ENCODE peak calls at places on chromosomes 11 and 22, in nine cellular contexts. E, F, L, M, P, G, U, C and N are unnamed samples.

GRCh38 chr11:15406952-15407351 is 292.2 kb downstream of the INSC start:
- DNase-seq in E (no peak), F (no peak), L (no peak), M (no peak), P (no peak), G (no peak), U (no peak), C (no peak), N (no peak)

GRCh38 chr11:97332271-97332670 is 942.5 kb downstream of the JRKL start:
- DNase-seq in E (no peak), F (no peak), L (no peak), M (no peak), P (no peak), G (no peak), U (no peak), C (no peak), N (no peak)

GRCh38 chr22:49233507-49234100 is 594.1 kb downstream of the BRD1 start:
- DNase-seq in E (no peak), F (no peak), L (no peak), M (no peak), P (no peak), G (no peak), U (no peak), C (no peak), N (no peak)

GRCh38 chr11:47924184-47924671 is 56.1 kb upstream of the PTPRJ start:
- DNase-seq in E (peak; percentile 86), F (peak; percentile 88), L (no peak), M (peak; percentile 35), P (peak; percentile 59), G (no peak), U (peak; percentile 21), C (no peak), N (peak; percentile 61)

GRCh38 chr11:108733479-108734116 is 68.7 kb downstream of the DDX10 start:
- DNase-seq in E (peak; percentile 62), F (no peak), L (no peak), M (peak; percentile 59), P (peak; percentile 33), G (peak; percentile 47), U (peak; percentile 16), C (no peak), N (no peak)

GRCh38 chr11:134125507-134125906 is 56.6 kb downstream of the JAM3 start:
- DNase-seq in E (peak; percentile 35), F (no peak), L (no peak), M (peak; percentile 29), P (no peak), G (peak; percentile 18), U (no peak), C (no peak), N (no peak)

GRCh38 chr11:119423459-119424254 is 685 bp upstream of the THY1 start:
- DNase-seq in E (peak; percentile 13), F (no peak), L (no peak), M (no peak), P (no peak), G (no peak), U (no peak), C (no peak), N (no peak)

GRCh38 chr11:45109400-45109799 is 37.0 kb upstream of the PRDM11 start:
- DNase-seq in E (no peak), F (no peak), L (no peak), M (no peak), P (no peak), G (no peak), U (no peak), C (no peak), N (no peak)

GRCh38 chr11:95144313-95145235 is 54.9 kb downstream of the ENDOD1 start:
- DNase-seq in E (no peak), F (no peak), L (no peak), M (peak; percentile 50), P (no peak), G (peak; percentile 50), U (no peak), C (no peak), N (no peak)

GRCh38 chr11:124592627-124593026 is 18.6 kb upstream of the PANX3 start:
- DNase-seq in E (no peak), F (no peak), L (no peak), M (no peak), P (no peak), G (no peak), U (no peak), C (no peak), N (no peak)

GRCh38 chr11:68014966-68015447 is 4.9 kb downstream of the ALDH3B1 start:
- DNase-seq in E (no peak), F (no peak), L (no peak), M (no peak), P (no peak), G (no peak), U (no peak), C (no peak), N (no peak)

GRCh38 chr22:40606306-40606705 is 30.2 kb downstream of the MRTFA start:
- DNase-seq in E (no peak), F (no peak), L (no peak), M (no peak), P (no peak), G (no peak), U (no peak), C (no peak), N (no peak)
- TF ChIP-seq CTCF in E (no peak), F (no peak), L (no peak), M (no peak), P (no peak), G (no peak), U (no peak), C (no peak), N (no peak)

GRCh38 chr22:37843746-37844089 is 416 bp downstream of the ANKRD54 start:
- DNase-seq in E (peak; percentile 32), F (no peak), L (no peak), M (peak; percentile 52), P (no peak), G (no peak), U (peak; percentile 25), C (peak; percentile 30), N (no peak)

GRCh38 chr22:37849089-37849751 is at the start of gene EIF3L:
- DNase-seq in E (peak; percentile 84), F (peak; percentile 90), L (peak; percentile 85), M (peak; percentile 89), P (peak; percentile 42), G (peak; percentile 89), U (peak; percentile 91), C (peak; percentile 90), N (peak; percentile 69)

GRCh38 chr22:37844904-37845334 is 785 bp upstream of the ANKRD54 start:
- DNase-seq in E (no peak), F (no peak), L (no peak), M (peak; percentile 10), P (no peak), G (no peak), U (no peak), C (no peak), N (no peak)

GRCh38 chr22:37848587-37849088 is 581 bp upstream of the EIF3L start:
- DNase-seq in E (peak; percentile 16), F (peak; percentile 42), L (no peak), M (peak; percentile 45), P (no peak), G (peak; percentile 37), U (peak; percentile 31), C (no peak), N (no peak)

DNA sequence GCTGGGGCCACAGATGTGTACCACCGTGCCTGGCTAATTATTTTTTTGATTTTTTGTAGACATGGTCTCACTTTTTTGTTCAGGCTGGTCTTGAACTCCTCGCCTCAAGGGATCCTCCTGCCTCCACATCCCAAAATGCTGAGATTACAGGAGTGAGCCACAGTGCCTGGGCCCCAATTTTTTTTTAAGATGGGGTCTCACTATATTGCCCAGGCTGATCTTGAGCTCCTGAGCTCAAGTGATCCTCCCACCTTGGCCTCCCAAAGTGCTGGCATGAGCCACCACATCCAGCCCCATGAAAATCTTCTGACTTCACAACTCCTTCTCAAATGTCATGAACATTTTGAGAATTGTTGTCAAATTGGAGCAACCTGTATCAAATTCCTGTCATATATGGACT is 2.3 kb upstream of the ANKRD54 start:
- DNase-seq in E (no peak), F (no peak), L (no peak), M (no peak), P (no peak), G (no peak), U (no peak), C (no peak), N (no peak)
- TF ChIP-seq CTCF in E (no peak), F (no peak), L (no peak), M (no peak), P (no peak), G (no peak), U (no peak), C (no peak), N (no peak)

GRCh38 chr11:28913883-28914282 is 805.7 kb downstream of the METTL15 start:
- DNase-seq in E (no peak), F (no peak), L (no peak), M (no peak), P (no peak), G (no peak), U (no peak), C (no peak), N (no peak)
- TF ChIP-seq CTCF in E (no peak), F (no peak), L (no peak), M (no peak), P (no peak), G (no peak), U (no peak), C (no peak), N (no peak)

DNA sequence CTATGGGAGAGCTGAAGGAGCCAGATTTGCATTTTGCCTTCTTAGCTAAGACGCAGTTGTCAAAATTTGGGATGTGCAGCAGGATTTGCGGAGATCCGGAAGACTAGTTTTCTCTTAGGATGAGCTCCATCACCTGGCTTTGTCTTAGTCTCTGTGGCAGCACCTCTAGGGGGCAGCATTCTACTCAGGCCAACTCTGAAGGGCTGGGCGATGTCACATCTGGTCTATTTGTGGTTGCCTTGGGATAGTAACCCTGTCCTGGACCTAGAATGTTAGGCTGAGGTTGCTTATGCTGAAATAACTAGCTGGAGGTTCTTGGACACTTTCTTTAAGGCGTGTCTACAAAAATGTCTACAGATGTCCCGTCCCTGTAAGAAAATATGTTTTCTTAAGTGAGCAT is 116.2 kb downstream of the FAT3 start:
- DNase-seq in E (peak; percentile 2), F (peak; percentile 45), L (no peak), M (peak; percentile 6), P (no peak), G (peak; percentile 2), U (no peak), C (no peak), N (no peak)
- TF ChIP-seq CTCF in E (peak; percentile 12), F (peak; percentile 24), L (no peak), M (peak; percentile 27), P (peak; percentile 42), G (peak; percentile 56), U (no peak), C (peak; percentile 42), N (peak; percentile 28)